ENCODE peak calls at places on chromosomes 6 and 20, in six cellular contexts. One of them, this sample, is unnamed.

GRCh38 chr6:134446901-134447300 is 129.0 kb upstream of the SGK1 start:
- DNase-seq in astrocyte: no peak
- DNase-seq in lower leg skin: no peak
- DNase-seq in mammary epithelial cell: peak; percentile 41
- DNase-seq in NCI-H774: no peak
- DNase-seq in DMS153: no peak
- DNase-seq in this sample: no peak

GRCh38 chr20:48411906-48412305 is 415.9 kb downstream of the PREX1 start:
- DNase-seq in lower leg skin: no peak
- DNase-seq in NCI-H774: no peak
- DNase-seq in astrocyte: no peak
- DNase-seq in mammary epithelial cell: no peak
- DNase-seq in DMS153: no peak
- DNase-seq in this sample: no peak

GRCh38 chr6:147642458-147642857 is 134.0 kb downstream of the SAMD5 start:
- DNase-seq in DMS153: no peak
- DNase-seq in mammary epithelial cell: peak; percentile 9
- DNase-seq in NCI-H774: no peak
- DNase-seq in lower leg skin: no peak
- DNase-seq in astrocyte: peak; percentile 81
- DNase-seq in this sample: no peak

GRCh38 chr6:29791786-29792122 is 35.9 kb upstream of the HLA-G start:
- DNase-seq in lower leg skin: no peak
- DNase-seq in astrocyte: no peak
- DNase-seq in NCI-H774: no peak
- DNase-seq in DMS153: no peak
- DNase-seq in mammary epithelial cell: peak; percentile 63
- DNase-seq in this sample: no peak

GRCh38 chr6:113496157-113496556 is 361.0 kb upstream of the MARCKS start:
- DNase-seq in DMS153: no peak
- DNase-seq in astrocyte: no peak
- DNase-seq in NCI-H774: no peak
- DNase-seq in lower leg skin: no peak
- DNase-seq in mammary epithelial cell: no peak
- DNase-seq in this sample: no peak

GRCh38 chr6:26268659-26269402 is 96.2 kb upstream of the BTN3A2 start:
- DNase-seq in DMS153: peak; percentile 50
- DNase-seq in astrocyte: peak; percentile 71
- DNase-seq in mammary epithelial cell: peak; percentile 84
- DNase-seq in NCI-H774: peak; percentile 37
- DNase-seq in lower leg skin: no peak
- DNase-seq in this sample: no peak

GRCh38 chr20:4170621-4171537 is 155.5 kb upstream of the RNF24 start:
- DNase-seq in lower leg skin: no peak
- DNase-seq in astrocyte: no peak
- DNase-seq in mammary epithelial cell: no peak
- DNase-seq in DMS153: no peak
- DNase-seq in NCI-H774: no peak
- DNase-seq in this sample: no peak

GRCh38 chr6:155154158-155154830 is 109.5 kb upstream of the CLDN20 start:
- DNase-seq in NCI-H774: no peak
- DNase-seq in astrocyte: peak; percentile 96
- DNase-seq in mammary epithelial cell: peak; percentile 80
- DNase-seq in DMS153: peak; percentile 16
- DNase-seq in lower leg skin: no peak
- DNase-seq in this sample: no peak

GRCh38 chr6:159726196-159726917 is 949 bp upstream of the WTAP start:
- DNase-seq in DMS153: peak; percentile 20
- DNase-seq in lower leg skin: no peak
- DNase-seq in mammary epithelial cell: no peak
- DNase-seq in astrocyte: no peak
- DNase-seq in NCI-H774: peak; percentile 78
- DNase-seq in this sample: no peak

This sample was measured in mesenteric fat pad.